ENCODE peak calls at places on chromosomes 2 and 18, in nine cellular contexts. S is MM.1S, Y is HCT116, O is fibroblast of lung, P is mammary epithelial cell, D is GM23338, B is PC-3, H is neural progenitor cell, U is GM23248. L is an unnamed sample.

GRCh38 chr2:207296265-207296948 is 130.7 kb upstream of the KLF7 start:
- DNase-seq in S (no peak), Y (no peak), O (peak), P (no peak), D (peak), B (no peak), H (peak), U (no peak), L (no peak)

GRCh38 chr2:162732946-162733698 is 105.4 kb downstream of the KCNH7 start:
- DNase-seq in S (peak), Y (no peak), O (peak), P (peak), D (peak), B (peak), H (no peak), U (no peak), L (no peak)

GRCh38 chr18:76064998-76065397 is 430.0 kb downstream of the ZNF516 start:
- DNase-seq in S (no peak), Y (no peak), O (peak), P (no peak), D (peak), B (no peak), H (peak), U (no peak), L (peak)

GRCh38 chr2:160510617-160511016 is 17.0 kb upstream of the RBMS1 start:
- DNase-seq in S (no peak), Y (no peak), O (no peak), P (no peak), D (no peak), B (no peak), H (no peak), U (peak), L (peak)

GRCh38 chr2:72734432-72734831 is 91.4 kb downstream of the EXOC6B start:
- DNase-seq in S (no peak), Y (no peak), O (no peak), P (no peak), D (no peak), B (no peak), H (no peak), U (no peak), L (no peak)

GRCh38 chr18:32469190-32469611 is 1.5 kb downstream of the GAREM1 start:
- DNase-seq in S (peak), Y (peak), O (peak), P (peak), D (no peak), B (peak), H (peak), U (peak), L (peak)

GRCh38 chr2:70570041-70570661 is 16.5 kb upstream of the TGFA start:
- DNase-seq in S (no peak), Y (peak), O (peak), P (peak), D (peak), B (peak), H (no peak), U (peak), L (no peak)

GRCh38 chr2:32061973-32062861 is 1.1 kb upstream of the SPAST start:
- DNase-seq in S (peak), Y (no peak), O (peak), P (peak), D (peak), B (peak), H (peak), U (peak), L (peak)

GRCh38 chr2:241940329-241940728 is 70.8 kb downstream of the RTP5 start:
- DNase-seq in S (no peak), Y (peak), O (no peak), P (no peak), D (peak), B (no peak), H (no peak), U (peak), L (peak)

GRCh38 chr2:61177727-61178549 is 15.9 kb downstream of the C2orf74 start:
- DNase-seq in S (peak), Y (no peak), O (peak), P (peak), D (peak), B (peak), H (no peak), U (peak), L (peak)

GRCh38 chr2:162928356-162928755 is 89.8 kb upstream of the KCNH7 start:
- DNase-seq in S (no peak), Y (no peak), O (peak), P (peak), D (no peak), B (peak), H (no peak), U (peak), L (no peak)

GRCh38 chr2:226426292-226426736 is 373.3 kb downstream of the IRS1 start:
- DNase-seq in S (no peak), Y (no peak), O (peak), P (peak), D (no peak), B (peak), H (no peak), U (peak), L (peak)

DNA sequence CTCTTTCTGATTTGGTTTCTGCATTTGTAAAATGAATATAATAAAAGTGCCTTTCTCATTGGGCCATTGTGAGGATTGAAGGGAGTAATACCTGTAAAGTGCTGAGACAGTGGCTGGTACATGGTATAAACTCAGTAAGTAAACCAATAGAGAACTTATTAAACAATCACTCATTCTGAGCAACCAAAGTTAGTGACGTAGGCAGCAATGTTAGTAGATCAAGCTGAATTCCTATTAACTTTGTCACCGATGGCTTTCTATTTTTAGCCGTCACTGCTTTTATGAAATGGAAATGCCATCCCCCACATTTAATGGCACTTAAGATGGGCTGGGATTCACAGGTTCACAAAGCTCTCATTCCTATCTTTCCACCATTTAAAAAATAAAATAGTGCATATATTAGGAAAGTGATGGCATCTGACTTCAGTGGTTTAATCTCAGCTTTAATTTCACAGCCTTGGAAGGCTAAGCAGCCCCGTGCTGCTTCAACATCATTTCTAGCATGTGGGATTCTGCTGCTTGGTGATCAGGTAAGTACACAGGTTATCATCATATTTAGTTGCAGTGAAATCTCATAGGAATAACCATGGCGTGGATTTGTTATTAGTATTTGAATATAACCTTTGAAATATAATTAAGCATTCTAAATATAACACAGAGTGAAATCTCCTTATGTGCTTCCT is 17.6 kb upstream of the PPP4R1 start:
- DNase-seq in S (no peak), Y (peak), O (peak), P (peak), D (no peak), B (peak), H (no peak), U (peak), L (peak)
- TF ChIP-seq EZH2 in S (no peak), Y (no peak), O (no peak), P (no peak), D (no peak), B (no peak), H (no peak), U (no peak), L (no peak)

GRCh38 chr2:222305510-222306392 is 7.0 kb upstream of the PAX3 start:
- DNase-seq in S (no peak), Y (no peak), O (peak), P (no peak), D (peak), B (no peak), H (peak), U (peak), L (peak)

GRCh38 chr2:222307138-222307756 is 8.4 kb upstream of the PAX3 start:
- DNase-seq in S (no peak), Y (no peak), O (no peak), P (no peak), D (peak), B (no peak), H (peak), U (no peak), L (peak)

GRCh38 chr2:222304737-222305509 is 6.1 kb upstream of the PAX3 start:
- DNase-seq in S (peak), Y (no peak), O (no peak), P (no peak), D (peak), B (no peak), H (peak), U (no peak), L (peak)

GRCh38 chr2:222307978-222308479 is 9.2 kb upstream of the PAX3 start:
- DNase-seq in S (no peak), Y (no peak), O (no peak), P (no peak), D (no peak), B (no peak), H (no peak), U (no peak), L (no peak)

GRCh38 chr2:222306393-222307137 is 7.8 kb upstream of the PAX3 start:
- DNase-seq in S (no peak), Y (no peak), O (no peak), P (no peak), D (peak), B (no peak), H (peak), U (no peak), L (peak)
- TF ChIP-seq EZH2 in S (no peak), Y (no peak), O (no peak), P (peak), D (peak), B (no peak), H (peak), U (no peak), L (no peak)

DNA sequence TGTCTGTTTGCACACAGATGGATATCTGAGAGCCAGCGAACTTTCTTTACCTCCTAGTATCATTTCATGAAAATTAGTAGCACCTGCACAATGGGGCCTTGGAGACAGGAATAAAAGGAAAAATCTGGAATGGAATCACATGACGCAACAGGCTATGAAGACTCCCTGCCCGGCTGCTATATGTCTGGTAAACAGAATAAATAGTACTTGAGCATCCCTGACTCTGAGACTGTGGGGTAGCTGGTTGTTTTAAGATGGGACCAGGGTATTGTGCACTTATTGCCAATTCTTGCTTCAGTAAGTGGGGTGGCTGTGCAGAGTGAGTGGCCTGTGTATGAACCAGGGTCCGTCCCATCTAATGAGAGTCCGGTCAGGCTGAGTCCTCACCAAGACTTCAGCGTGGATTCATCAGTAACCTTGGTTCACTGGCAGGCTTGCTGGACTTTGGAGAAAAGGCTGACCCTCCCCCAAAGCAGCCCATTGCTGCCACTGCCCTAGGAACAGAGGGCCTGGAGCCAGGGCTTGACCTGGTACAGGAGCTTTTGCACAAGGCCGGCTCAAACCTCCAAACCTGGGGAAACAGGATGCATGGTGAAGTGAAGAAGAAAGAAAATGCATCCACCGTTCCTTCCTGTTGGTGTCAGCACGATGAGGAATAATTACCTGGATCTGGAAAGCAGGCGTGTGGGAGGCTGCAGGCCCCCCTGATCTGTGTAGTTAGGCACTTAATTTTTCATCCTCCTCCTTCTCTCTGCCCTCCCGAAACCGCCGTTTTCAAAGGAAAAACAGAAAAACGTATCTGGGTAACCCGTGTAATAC is 147.4 kb downstream of the TGIF1 start:
- DNase-seq in S (no peak), Y (no peak), O (no peak), P (no peak), D (no peak), B (no peak), H (no peak), U (no peak), L (no peak)
- TF ChIP-seq EZH2 in S (no peak), Y (no peak), O (no peak), P (no peak), D (no peak), B (no peak), H (no peak), U (no peak), L (no peak)

GRCh38 chr2:142629193-142629592 is 248.3 kb upstream of the KYNU start:
- DNase-seq in S (no peak), Y (no peak), O (no peak), P (no peak), D (no peak), B (peak), H (no peak), U (no peak), L (no peak)
- TF ChIP-seq EZH2 in S (no peak), Y (no peak), O (no peak), P (no peak), D (no peak), B (no peak), H (no peak), U (no peak), L (no peak)

GRCh38 chr2:212421571-212422334 is 116.8 kb downstream of the ERBB4 start:
- DNase-seq in S (no peak), Y (no peak), O (peak), P (peak), D (no peak), B (peak), H (no peak), U (peak), L (peak)

GRCh38 chr2:212424090-212424489 is 114.5 kb downstream of the ERBB4 start:
- DNase-seq in S (no peak), Y (no peak), O (peak), P (peak), D (no peak), B (peak), H (no peak), U (no peak), L (no peak)

GRCh38 chr2:212423089-212423488 is 115.5 kb downstream of the ERBB4 start:
- DNase-seq in S (no peak), Y (no peak), O (peak), P (no peak), D (no peak), B (no peak), H (no peak), U (peak), L (no peak)

GRCh38 chr2:212428685-212429480 is 109.7 kb downstream of the ERBB4 start:
- DNase-seq in S (no peak), Y (no peak), O (no peak), P (no peak), D (peak), B (no peak), H (peak), U (no peak), L (peak)

GRCh38 chr2:212427031-212427430 is 111.6 kb downstream of the ERBB4 start:
- DNase-seq in S (no peak), Y (no peak), O (no peak), P (no peak), D (peak), B (no peak), H (no peak), U (no peak), L (peak)
- TF ChIP-seq EZH2 in S (no peak), Y (no peak), O (no peak), P (no peak), D (no peak), B (no peak), H (no peak), U (no peak), L (no peak)

DNA sequence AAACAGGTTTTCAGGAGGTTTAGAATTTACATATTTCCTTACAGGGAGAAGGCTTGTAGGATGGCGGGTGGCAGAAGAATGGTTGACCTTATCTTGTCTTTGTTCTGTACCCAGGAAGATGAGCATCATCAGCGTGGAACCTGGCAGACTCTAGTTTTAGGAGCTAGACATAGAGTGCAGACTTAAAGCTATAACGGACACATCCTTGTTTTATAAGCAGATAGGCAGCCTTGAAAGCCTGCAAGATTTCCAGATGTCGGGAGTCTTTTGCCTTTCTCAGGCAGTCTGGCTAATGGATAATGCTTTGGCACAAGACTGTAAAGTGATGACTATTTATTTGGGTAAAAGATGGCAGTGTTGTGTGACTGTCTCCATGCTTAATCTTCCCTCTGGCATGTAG is 11.7 kb downstream of the AQP12B start:
- DNase-seq in S (no peak), Y (no peak), O (no peak), P (no peak), D (no peak), B (no peak), H (no peak), U (no peak), L (no peak)
- TF ChIP-seq EZH2 in S (no peak), Y (no peak), O (no peak), P (no peak), D (no peak), B (no peak), H (no peak), U (no peak), L (no peak)

L was measured in A673.